ENCODE peak calls at places on chromosomes 13 and 19, in ten cellular contexts. One of them, this sample, is unnamed.

GRCh38 chr19:9885077-9885552 is 50.0 kb downstream of the PIN1 start:
- DNase-seq in A549: no peak
- DNase-seq in kidney epithelial cell: no peak
- DNase-seq in HL-60: no peak
- DNase-seq in GM13977: no peak
- DNase-seq in glutamatergic neuron: no peak
- DNase-seq in GM23338: peak; percentile 56
- DNase-seq in H1: no peak
- DNase-seq in CD4-positive, alpha-beta T cell: no peak
- DNase-seq in neural progenitor cell: no peak
- DNase-seq in this sample: no peak

GRCh38 chr13:45464141-45464686 is 525 bp upstream of the COG3 start:
- DNase-seq in A549: no peak
- DNase-seq in kidney epithelial cell: no peak
- DNase-seq in HL-60: no peak
- DNase-seq in GM13977: no peak
- DNase-seq in glutamatergic neuron: no peak
- DNase-seq in GM23338: no peak
- DNase-seq in H1: no peak
- DNase-seq in CD4-positive, alpha-beta T cell: no peak
- DNase-seq in neural progenitor cell: no peak
- DNase-seq in this sample: no peak

GRCh38 chr19:18762125-18763023 is 28.7 kb downstream of the COMP start:
- DNase-seq in A549: no peak
- DNase-seq in kidney epithelial cell: no peak
- DNase-seq in HL-60: no peak
- DNase-seq in GM13977: no peak
- DNase-seq in glutamatergic neuron: peak; percentile 15
- DNase-seq in GM23338: peak; percentile 65
- DNase-seq in H1: no peak
- DNase-seq in CD4-positive, alpha-beta T cell: no peak
- DNase-seq in neural progenitor cell: no peak
- DNase-seq in this sample: no peak

GRCh38 chr19:47608908-47609879 is at the start of gene BICRA:
- DNase-seq in A549: peak; percentile 86
- DNase-seq in kidney epithelial cell: no peak
- DNase-seq in HL-60: peak; percentile 74
- DNase-seq in GM13977: peak; percentile 92
- DNase-seq in glutamatergic neuron: peak; percentile 90
- DNase-seq in GM23338: peak; percentile 92
- DNase-seq in H1: peak; percentile 88
- DNase-seq in CD4-positive, alpha-beta T cell: peak; percentile 80
- DNase-seq in neural progenitor cell: peak; percentile 95
- DNase-seq in this sample: peak; percentile 68

GRCh38 chr19:30341646-30342201 is 30.5 kb upstream of the ZNF536 start:
- DNase-seq in A549: no peak
- DNase-seq in kidney epithelial cell: no peak
- DNase-seq in HL-60: no peak
- DNase-seq in GM13977: no peak
- DNase-seq in glutamatergic neuron: no peak
- DNase-seq in GM23338: no peak
- DNase-seq in H1: no peak
- DNase-seq in CD4-positive, alpha-beta T cell: no peak
- DNase-seq in neural progenitor cell: no peak
- DNase-seq in this sample: no peak

GRCh38 chr13:27605610-27606200 is 14.6 kb downstream of the LNX2 start:
- DNase-seq in A549: no peak
- DNase-seq in kidney epithelial cell: no peak
- DNase-seq in HL-60: no peak
- DNase-seq in GM13977: no peak
- DNase-seq in glutamatergic neuron: no peak
- DNase-seq in GM23338: no peak
- DNase-seq in H1: no peak
- DNase-seq in CD4-positive, alpha-beta T cell: no peak
- DNase-seq in neural progenitor cell: no peak
- DNase-seq in this sample: no peak

GRCh38 chr13:113742445-113743120 is 16.4 kb upstream of the TMEM255B start:
- DNase-seq in A549: no peak
- DNase-seq in kidney epithelial cell: peak; percentile 21
- DNase-seq in HL-60: no peak
- DNase-seq in GM13977: no peak
- DNase-seq in glutamatergic neuron: no peak
- DNase-seq in GM23338: no peak
- DNase-seq in H1: no peak
- DNase-seq in CD4-positive, alpha-beta T cell: no peak
- DNase-seq in neural progenitor cell: no peak
- DNase-seq in this sample: no peak

GRCh38 chr19:16876904-16877361 is 11.9 kb upstream of the F2RL3 start:
- DNase-seq in A549: no peak
- DNase-seq in kidney epithelial cell: no peak
- DNase-seq in HL-60: no peak
- DNase-seq in GM13977: no peak
- DNase-seq in glutamatergic neuron: no peak
- DNase-seq in GM23338: no peak
- DNase-seq in H1: no peak
- DNase-seq in CD4-positive, alpha-beta T cell: no peak
- DNase-seq in neural progenitor cell: no peak
- DNase-seq in this sample: no peak

GRCh38 chr19:6551607-6552450 is 21.0 kb downstream of the TNFSF9 start:
- DNase-seq in A549: peak; percentile 61
- DNase-seq in kidney epithelial cell: no peak
- DNase-seq in HL-60: no peak
- DNase-seq in GM13977: peak; percentile 79
- DNase-seq in glutamatergic neuron: peak; percentile 69
- DNase-seq in GM23338: peak; percentile 92
- DNase-seq in H1: peak; percentile 86
- DNase-seq in CD4-positive, alpha-beta T cell: peak; percentile 49
- DNase-seq in neural progenitor cell: peak; percentile 83
- DNase-seq in this sample: no peak

GRCh38 chr19:11887247-11887617 is 350 bp upstream of the ZNF69 start:
- DNase-seq in A549: no peak
- DNase-seq in kidney epithelial cell: no peak
- DNase-seq in HL-60: no peak
- DNase-seq in GM13977: no peak
- DNase-seq in glutamatergic neuron: peak; percentile 22
- DNase-seq in GM23338: peak; percentile 48
- DNase-seq in H1: no peak
- DNase-seq in CD4-positive, alpha-beta T cell: no peak
- DNase-seq in neural progenitor cell: no peak
- DNase-seq in this sample: no peak

GRCh38 chr19:43525836-43526771 is 897 bp downstream of the ETHE1 start:
- DNase-seq in A549: no peak
- DNase-seq in kidney epithelial cell: no peak
- DNase-seq in HL-60: peak; percentile 45
- DNase-seq in GM13977: no peak
- DNase-seq in glutamatergic neuron: peak; percentile 36
- DNase-seq in GM23338: peak; percentile 39
- DNase-seq in H1: peak; percentile 55
- DNase-seq in CD4-positive, alpha-beta T cell: no peak
- DNase-seq in neural progenitor cell: peak; percentile 45
- DNase-seq in this sample: no peak

GRCh38 chr19:48868196-48868886 is at the start of gene PLEKHA4:
- DNase-seq in A549: no peak
- DNase-seq in kidney epithelial cell: no peak
- DNase-seq in HL-60: no peak
- DNase-seq in GM13977: no peak
- DNase-seq in glutamatergic neuron: peak; percentile 36
- DNase-seq in GM23338: no peak
- DNase-seq in H1: peak; percentile 58
- DNase-seq in CD4-positive, alpha-beta T cell: no peak
- DNase-seq in neural progenitor cell: peak; percentile 33
- DNase-seq in this sample: no peak

GRCh38 chr13:54261856-54262255 is 1233.2 kb downstream of the OLFM4 start:
- DNase-seq in A549: no peak
- DNase-seq in kidney epithelial cell: no peak
- DNase-seq in HL-60: no peak
- DNase-seq in GM13977: no peak
- DNase-seq in glutamatergic neuron: no peak
- DNase-seq in GM23338: peak; percentile 8
- DNase-seq in H1: no peak
- DNase-seq in CD4-positive, alpha-beta T cell: no peak
- DNase-seq in neural progenitor cell: no peak
- DNase-seq in this sample: no peak

DNA sequence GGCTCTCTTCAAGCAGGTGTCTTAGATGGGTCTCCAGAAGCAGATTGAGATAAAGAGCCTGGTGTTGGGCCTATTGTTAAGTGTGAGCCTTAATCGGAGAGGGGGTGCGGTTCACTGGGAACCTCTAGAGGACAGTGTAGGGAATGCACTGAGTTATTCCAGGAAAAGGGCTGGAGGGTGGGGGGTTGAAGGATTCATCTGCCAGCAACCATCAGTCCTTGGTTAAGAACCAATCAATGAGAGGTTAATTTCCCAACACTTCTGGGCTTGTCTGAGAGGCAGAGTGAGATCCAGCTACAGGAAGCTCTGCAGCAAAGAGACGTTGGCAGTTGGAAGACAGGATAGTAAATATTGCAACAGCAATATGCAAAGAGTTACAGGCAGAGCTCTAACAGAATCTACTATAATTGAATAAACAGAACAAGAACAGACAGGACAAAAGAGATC is 28.7 kb downstream of the CYP4F2 start:
- DNase-seq in A549: peak; percentile 56
- DNase-seq in kidney epithelial cell: no peak
- DNase-seq in HL-60: peak; percentile 97
- DNase-seq in GM13977: peak; percentile 56
- DNase-seq in glutamatergic neuron: peak; percentile 29
- DNase-seq in GM23338: peak; percentile 46
- DNase-seq in H1: no peak
- DNase-seq in CD4-positive, alpha-beta T cell: peak; percentile 25
- DNase-seq in neural progenitor cell: no peak
- DNase-seq in this sample: no peak
- TF ChIP-seq CTCF in A549: peak; percentile 41
- TF ChIP-seq CTCF in kidney epithelial cell: peak; percentile 77
- TF ChIP-seq CTCF in HL-60: peak; percentile 75
- TF ChIP-seq CTCF in GM13977: peak; percentile 37
- TF ChIP-seq CTCF in glutamatergic neuron: peak; percentile 33
- TF ChIP-seq CTCF in GM23338: peak; percentile 39
- TF ChIP-seq CTCF in H1: peak; percentile 17
- TF ChIP-seq CTCF in CD4-positive, alpha-beta T cell: peak; percentile 68
- TF ChIP-seq CTCF in neural progenitor cell: no peak
- TF ChIP-seq CTCF in this sample: peak; percentile 62

DNA sequence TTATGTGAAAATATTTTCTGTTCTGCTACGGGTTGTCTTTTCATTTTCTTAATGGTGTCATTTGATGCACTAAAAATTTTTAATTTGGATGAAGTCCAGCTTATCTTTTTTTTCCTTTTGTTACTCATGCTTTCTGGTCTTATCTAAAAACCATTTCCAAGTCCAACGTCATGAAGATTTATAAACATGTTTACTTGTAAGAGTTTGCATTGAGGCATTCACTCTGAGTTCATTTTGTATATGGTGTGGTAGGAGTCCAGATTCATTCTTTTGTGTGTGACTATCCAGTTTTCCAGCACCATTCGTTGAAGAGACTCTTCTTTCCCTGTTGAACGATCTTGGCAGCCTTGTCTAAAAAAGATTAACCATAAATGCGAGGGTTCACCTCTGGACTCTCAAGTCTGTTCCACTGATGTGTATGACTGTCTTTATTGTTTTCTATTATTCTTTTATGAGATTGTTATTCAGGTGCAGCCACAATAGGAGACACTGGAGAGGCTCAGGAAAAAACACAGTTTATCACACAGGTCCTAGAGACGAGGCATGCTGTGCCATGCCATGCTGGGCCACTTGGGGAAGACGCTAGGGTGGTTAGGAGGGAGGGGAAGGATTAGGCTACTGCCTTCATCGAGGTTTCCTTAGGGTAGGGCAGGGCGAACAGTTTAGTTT is 35.0 kb downstream of the NAA16 start:
- DNase-seq in A549: no peak
- DNase-seq in kidney epithelial cell: no peak
- DNase-seq in HL-60: no peak
- DNase-seq in GM13977: no peak
- DNase-seq in glutamatergic neuron: no peak
- DNase-seq in GM23338: peak; percentile 29
- DNase-seq in H1: no peak
- DNase-seq in CD4-positive, alpha-beta T cell: no peak
- DNase-seq in neural progenitor cell: no peak
- DNase-seq in this sample: no peak
- TF ChIP-seq CTCF in A549: no peak
- TF ChIP-seq CTCF in kidney epithelial cell: no peak
- TF ChIP-seq CTCF in HL-60: no peak
- TF ChIP-seq CTCF in GM13977: no peak
- TF ChIP-seq CTCF in glutamatergic neuron: no peak
- TF ChIP-seq CTCF in GM23338: no peak
- TF ChIP-seq CTCF in H1: peak; percentile 5
- TF ChIP-seq CTCF in CD4-positive, alpha-beta T cell: no peak
- TF ChIP-seq CTCF in neural progenitor cell: no peak
- TF ChIP-seq CTCF in this sample: no peak

GRCh38 chr13:81377926-81378325 is 1037.0 kb upstream of the SPRY2 start:
- DNase-seq in A549: no peak
- DNase-seq in kidney epithelial cell: peak; percentile 2
- DNase-seq in HL-60: no peak
- DNase-seq in GM13977: no peak
- DNase-seq in glutamatergic neuron: no peak
- DNase-seq in GM23338: no peak
- DNase-seq in H1: no peak
- DNase-seq in CD4-positive, alpha-beta T cell: no peak
- DNase-seq in neural progenitor cell: no peak
- DNase-seq in this sample: no peak

GRCh38 chr13:81383441-81383840 is 1042.5 kb upstream of the SPRY2 start:
- DNase-seq in A549: no peak
- DNase-seq in kidney epithelial cell: no peak
- DNase-seq in HL-60: no peak
- DNase-seq in GM13977: no peak
- DNase-seq in glutamatergic neuron: no peak
- DNase-seq in GM23338: no peak
- DNase-seq in H1: no peak
- DNase-seq in CD4-positive, alpha-beta T cell: no peak
- DNase-seq in neural progenitor cell: no peak
- DNase-seq in this sample: no peak

GRCh38 chr13:81382236-81382635 is 1041.3 kb upstream of the SPRY2 start:
- DNase-seq in A549: no peak
- DNase-seq in kidney epithelial cell: no peak
- DNase-seq in HL-60: no peak
- DNase-seq in GM13977: no peak
- DNase-seq in glutamatergic neuron: no peak
- DNase-seq in GM23338: peak; percentile 32
- DNase-seq in H1: no peak
- DNase-seq in CD4-positive, alpha-beta T cell: no peak
- DNase-seq in neural progenitor cell: peak; percentile 5
- DNase-seq in this sample: no peak

GRCh38 chr13:81381560-81381959 is 1040.6 kb upstream of the SPRY2 start:
- DNase-seq in A549: no peak
- DNase-seq in kidney epithelial cell: no peak
- DNase-seq in HL-60: no peak
- DNase-seq in GM13977: no peak
- DNase-seq in glutamatergic neuron: no peak
- DNase-seq in GM23338: no peak
- DNase-seq in H1: no peak
- DNase-seq in CD4-positive, alpha-beta T cell: no peak
- DNase-seq in neural progenitor cell: no peak
- DNase-seq in this sample: no peak

GRCh38 chr13:81379183-81379582 is 1038.3 kb upstream of the SPRY2 start:
- DNase-seq in A549: no peak
- DNase-seq in kidney epithelial cell: no peak
- DNase-seq in HL-60: no peak
- DNase-seq in GM13977: no peak
- DNase-seq in glutamatergic neuron: no peak
- DNase-seq in GM23338: no peak
- DNase-seq in H1: no peak
- DNase-seq in CD4-positive, alpha-beta T cell: no peak
- DNase-seq in neural progenitor cell: no peak
- DNase-seq in this sample: no peak
- TF ChIP-seq CTCF in A549: no peak
- TF ChIP-seq CTCF in kidney epithelial cell: no peak
- TF ChIP-seq CTCF in HL-60: no peak
- TF ChIP-seq CTCF in GM13977: no peak
- TF ChIP-seq CTCF in glutamatergic neuron: no peak
- TF ChIP-seq CTCF in GM23338: peak; percentile 14
- TF ChIP-seq CTCF in H1: no peak
- TF ChIP-seq CTCF in CD4-positive, alpha-beta T cell: no peak
- TF ChIP-seq CTCF in neural progenitor cell: peak; percentile 9
- TF ChIP-seq CTCF in this sample: no peak

GRCh38 chr13:19601749-19602725 is 31.4 kb upstream of the MPHOSPH8 start:
- DNase-seq in A549: peak; percentile 53
- DNase-seq in kidney epithelial cell: no peak
- DNase-seq in HL-60: peak; percentile 48
- DNase-seq in GM13977: peak; percentile 87
- DNase-seq in glutamatergic neuron: peak; percentile 71
- DNase-seq in GM23338: peak; percentile 82
- DNase-seq in H1: peak; percentile 80
- DNase-seq in CD4-positive, alpha-beta T cell: no peak
- DNase-seq in neural progenitor cell: peak; percentile 77
- DNase-seq in this sample: no peak
- TF ChIP-seq CTCF in A549: peak; percentile 22
- TF ChIP-seq CTCF in kidney epithelial cell: no peak
- TF ChIP-seq CTCF in HL-60: no peak
- TF ChIP-seq CTCF in GM13977: peak; percentile 42
- TF ChIP-seq CTCF in glutamatergic neuron: no peak
- TF ChIP-seq CTCF in GM23338: peak; percentile 9
- TF ChIP-seq CTCF in H1: peak; percentile 23
- TF ChIP-seq CTCF in CD4-positive, alpha-beta T cell: no peak
- TF ChIP-seq CTCF in neural progenitor cell: peak; percentile 43
- TF ChIP-seq CTCF in this sample: no peak